ENCODE peak calls at places on chromosomes 13 and 19, in six cellular contexts. One of them, this sample, is unnamed.

GRCh38 chr13:27053235-27053884 is 118.3 kb downstream of the USP12 start:
- DNase-seq in HCT116: no peak
- DNase-seq in A549: no peak
- DNase-seq in NB4: peak; percentile 69
- DNase-seq in ovary: no peak
- DNase-seq in stomach: no peak
- DNase-seq in this sample: no peak

GRCh38 chr19:54391589-54392061 is 23.6 kb upstream of the TTYH1 start:
- DNase-seq in HCT116: no peak
- DNase-seq in A549: peak; percentile 41
- DNase-seq in NB4: no peak
- DNase-seq in ovary: no peak
- DNase-seq in stomach: no peak
- DNase-seq in this sample: no peak

GRCh38 chr13:106156468-106156867 is 379.0 kb downstream of the EFNB2 start:
- DNase-seq in HCT116: peak; percentile 78
- DNase-seq in A549: peak; percentile 57
- DNase-seq in NB4: no peak
- DNase-seq in ovary: no peak
- DNase-seq in stomach: no peak
- DNase-seq in this sample: peak; percentile 57

GRCh38 chr13:97724450-97724849 is 229.0 kb upstream of the IPO5 start:
- DNase-seq in HCT116: no peak
- DNase-seq in A549: no peak
- DNase-seq in NB4: no peak
- DNase-seq in ovary: no peak
- DNase-seq in stomach: no peak
- DNase-seq in this sample: no peak

GRCh38 chr19:3304871-3305423 is 61.4 kb upstream of the NFIC start:
- DNase-seq in HCT116: peak; percentile 56
- DNase-seq in A549: peak; percentile 72
- DNase-seq in NB4: peak; percentile 71
- DNase-seq in ovary: peak; percentile 84
- DNase-seq in stomach: peak; percentile 79
- DNase-seq in this sample: no peak

GRCh38 chr19:39379865-39380399 is 11.0 kb downstream of the PAF1 start:
- DNase-seq in HCT116: no peak
- DNase-seq in A549: no peak
- DNase-seq in NB4: no peak
- DNase-seq in ovary: no peak
- DNase-seq in stomach: no peak
- DNase-seq in this sample: no peak

GRCh38 chr19:50639121-50640112 is at the start of gene SYT3:
- DNase-seq in HCT116: no peak
- DNase-seq in A549: peak; percentile 55
- DNase-seq in NB4: peak; percentile 53
- DNase-seq in ovary: peak; percentile 28
- DNase-seq in stomach: peak; percentile 48
- DNase-seq in this sample: peak; percentile 93

GRCh38 chr13:40206241-40207109 is 460.0 kb downstream of the FOXO1 start:
- DNase-seq in HCT116: no peak
- DNase-seq in A549: no peak
- DNase-seq in NB4: peak; percentile 47
- DNase-seq in ovary: no peak
- DNase-seq in stomach: peak; percentile 46
- DNase-seq in this sample: no peak

GRCh38 chr13:38657191-38657590 is 29.7 kb upstream of the FREM2 start:
- DNase-seq in HCT116: no peak
- DNase-seq in A549: no peak
- DNase-seq in NB4: no peak
- DNase-seq in ovary: no peak
- DNase-seq in stomach: no peak
- DNase-seq in this sample: no peak

GRCh38 chr13:59261928-59262488 is 901.7 kb downstream of the DIAPH3 start:
- DNase-seq in HCT116: no peak
- DNase-seq in A549: peak; percentile 4
- DNase-seq in NB4: peak; percentile 46
- DNase-seq in ovary: no peak
- DNase-seq in stomach: no peak
- DNase-seq in this sample: no peak

GRCh38 chr13:30323524-30323923 is 16.2 kb upstream of the KATNAL1 start:
- DNase-seq in HCT116: no peak
- DNase-seq in A549: no peak
- DNase-seq in NB4: no peak
- DNase-seq in ovary: no peak
- DNase-seq in stomach: no peak
- DNase-seq in this sample: no peak

GRCh38 chr13:37029617-37030016 is 29.0 kb downstream of the EXOSC8 start:
- DNase-seq in HCT116: no peak
- DNase-seq in A549: no peak
- DNase-seq in NB4: no peak
- DNase-seq in ovary: no peak
- DNase-seq in stomach: no peak
- DNase-seq in this sample: no peak

GRCh38 chr19:48969276-48970138 is 4.4 kb downstream of the FTL start:
- DNase-seq in HCT116: no peak
- DNase-seq in A549: peak; percentile 86
- DNase-seq in NB4: peak; percentile 72
- DNase-seq in ovary: no peak
- DNase-seq in stomach: no peak
- DNase-seq in this sample: no peak

GRCh38 chr19:49339364-49340068 is 4.3 kb downstream of the CD37 start:
- DNase-seq in HCT116: no peak
- DNase-seq in A549: no peak
- DNase-seq in NB4: no peak
- DNase-seq in ovary: peak; percentile 90
- DNase-seq in stomach: peak; percentile 87
- DNase-seq in this sample: no peak

GRCh38 chr13:94776956-94777355 is 64.6 kb upstream of the SOX21 start:
- DNase-seq in HCT116: no peak
- DNase-seq in A549: no peak
- DNase-seq in NB4: no peak
- DNase-seq in ovary: no peak
- DNase-seq in stomach: no peak
- DNase-seq in this sample: no peak

GRCh38 chr19:46520616-46521015 is 24.9 kb upstream of the PNMA8B start:
- DNase-seq in HCT116: no peak
- DNase-seq in A549: no peak
- DNase-seq in NB4: peak; percentile 45
- DNase-seq in ovary: no peak
- DNase-seq in stomach: no peak
- DNase-seq in this sample: no peak

GRCh38 chr13:106721599-106721998 is 153.7 kb upstream of the ARGLU1 start:
- DNase-seq in HCT116: no peak
- DNase-seq in A549: no peak
- DNase-seq in NB4: no peak
- DNase-seq in ovary: no peak
- DNase-seq in stomach: no peak
- DNase-seq in this sample: no peak

GRCh38 chr19:5048091-5048726 is 79.3 kb downstream of the KDM4B start:
- DNase-seq in HCT116: no peak
- DNase-seq in A549: peak; percentile 86
- DNase-seq in NB4: peak; percentile 69
- DNase-seq in ovary: peak; percentile 87
- DNase-seq in stomach: peak; percentile 87
- DNase-seq in this sample: peak; percentile 88

GRCh38 chr19:45263013-45263412 is 11.9 kb downstream of the MARK4 start:
- DNase-seq in HCT116: no peak
- DNase-seq in A549: no peak
- DNase-seq in NB4: no peak
- DNase-seq in ovary: no peak
- DNase-seq in stomach: no peak
- DNase-seq in this sample: no peak

GRCh38 chr19:41376241-41376997 is at the start of gene TMEM91:
- DNase-seq in HCT116: no peak
- DNase-seq in A549: no peak
- DNase-seq in NB4: no peak
- DNase-seq in ovary: peak; percentile 56
- DNase-seq in stomach: peak; percentile 34
- DNase-seq in this sample: no peak

GRCh38 chr19:57587529-57587928 is 3.6 kb downstream of the ZIK1 start:
- DNase-seq in HCT116: no peak
- DNase-seq in A549: no peak
- DNase-seq in NB4: no peak
- DNase-seq in ovary: no peak
- DNase-seq in stomach: no peak
- DNase-seq in this sample: peak; percentile 97

GRCh38 chr13:82900453-82900852 is 981.8 kb downstream of the SLITRK1 start:
- DNase-seq in HCT116: no peak
- DNase-seq in A549: no peak
- DNase-seq in NB4: no peak
- DNase-seq in ovary: no peak
- DNase-seq in stomach: no peak
- DNase-seq in this sample: no peak

GRCh38 chr19:45166723-45167252 is 6.0 kb upstream of the NKPD1 start:
- DNase-seq in HCT116: no peak
- DNase-seq in A549: no peak
- DNase-seq in NB4: no peak
- DNase-seq in ovary: no peak
- DNase-seq in stomach: no peak
- DNase-seq in this sample: no peak

GRCh38 chr13:93805736-93806135 is 579.1 kb downstream of the GPC6 start:
- DNase-seq in HCT116: no peak
- DNase-seq in A549: no peak
- DNase-seq in NB4: no peak
- DNase-seq in ovary: no peak
- DNase-seq in stomach: no peak
- DNase-seq in this sample: no peak

DNA sequence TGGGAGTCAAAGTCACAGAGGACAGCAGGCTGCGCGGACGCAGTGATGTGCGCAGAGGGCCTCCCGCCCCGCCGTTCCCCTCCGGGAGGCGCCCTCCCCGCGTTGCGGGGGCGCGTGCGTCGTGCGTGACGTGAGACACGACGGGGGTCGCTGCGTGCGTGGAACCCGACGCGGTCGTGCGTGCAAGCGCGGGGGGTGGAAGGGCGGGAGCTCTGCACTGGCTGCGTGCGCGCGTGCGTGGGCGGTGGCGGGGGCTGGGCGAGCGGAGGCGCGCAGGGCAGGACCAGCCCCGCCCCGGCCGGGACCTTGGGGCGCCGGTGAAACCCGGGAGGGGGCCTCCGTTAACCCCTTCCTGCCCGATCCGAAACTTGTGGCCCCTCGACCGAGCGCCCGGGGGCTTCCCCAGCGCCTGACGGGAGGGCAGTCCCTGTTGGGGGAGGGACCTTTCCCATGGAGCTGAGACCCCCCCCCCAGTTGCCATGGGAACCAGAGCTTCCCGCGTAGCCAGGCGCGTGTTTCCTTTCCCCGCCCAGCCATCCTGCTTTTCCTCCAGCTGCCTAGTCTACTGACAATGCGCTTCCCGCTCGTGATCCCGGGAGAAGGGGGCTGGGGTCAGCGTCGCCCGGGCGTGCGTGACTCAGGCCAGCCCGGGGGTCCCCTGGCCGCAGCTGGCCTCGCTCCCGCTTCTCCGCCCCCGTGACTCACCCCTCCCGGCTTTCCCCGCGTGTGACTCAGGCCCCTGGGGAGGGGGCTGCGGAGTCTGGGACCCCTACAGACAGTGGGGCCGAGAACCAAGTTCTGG is 7.3 kb upstream of the HOOK2 start:
- DNase-seq in HCT116: no peak
- DNase-seq in A549: peak; percentile 81
- DNase-seq in NB4: peak; percentile 80
- DNase-seq in ovary: peak; percentile 96
- DNase-seq in stomach: peak; percentile 80
- DNase-seq in this sample: no peak
- TF ChIP-seq POLR2A in HCT116: no peak
- TF ChIP-seq POLR2A in A549: no peak
- TF ChIP-seq POLR2A in NB4: peak; percentile 16
- TF ChIP-seq POLR2A in ovary: peak; percentile 43
- TF ChIP-seq POLR2A in stomach: peak; percentile 8
- TF ChIP-seq POLR2A in this sample: peak; percentile 48

GRCh38 chr19:11611730-11612129 is 14.4 kb downstream of the ZNF627 start:
- DNase-seq in HCT116: no peak
- DNase-seq in A549: no peak
- DNase-seq in NB4: no peak
- DNase-seq in ovary: no peak
- DNase-seq in stomach: no peak
- DNase-seq in this sample: no peak

DNA sequence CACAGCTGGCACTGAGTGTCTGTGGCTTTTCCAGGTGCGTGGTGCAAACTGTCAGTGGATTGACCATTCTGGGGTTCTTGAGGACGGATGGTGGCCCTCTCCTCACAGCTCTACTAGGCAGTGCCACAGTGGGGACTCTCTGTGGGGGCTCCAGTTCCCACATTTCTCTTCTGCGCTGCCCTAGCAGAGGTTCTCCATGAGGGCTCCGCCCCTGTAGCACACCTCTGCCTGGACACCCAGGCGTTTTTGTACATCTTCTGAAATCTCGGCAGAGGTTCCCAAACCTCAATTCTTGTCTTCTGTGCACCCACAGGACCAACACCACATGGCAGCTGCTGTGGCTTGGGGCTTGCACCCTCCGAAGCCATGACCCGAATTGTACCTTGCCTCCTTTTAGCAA is 9.2 kb downstream of the ZNF627 start:
- DNase-seq in HCT116: no peak
- DNase-seq in A549: no peak
- DNase-seq in NB4: no peak
- DNase-seq in ovary: no peak
- DNase-seq in stomach: no peak
- DNase-seq in this sample: no peak
- TF ChIP-seq POLR2A in HCT116: no peak
- TF ChIP-seq POLR2A in A549: no peak
- TF ChIP-seq POLR2A in NB4: no peak
- TF ChIP-seq POLR2A in ovary: no peak
- TF ChIP-seq POLR2A in stomach: no peak
- TF ChIP-seq POLR2A in this sample: no peak

GRCh38 chr13:111506131-111506530 is 185.7 kb downstream of the TEX29 start:
- DNase-seq in HCT116: no peak
- DNase-seq in A549: no peak
- DNase-seq in NB4: no peak
- DNase-seq in ovary: no peak
- DNase-seq in stomach: peak; percentile 21
- DNase-seq in this sample: no peak
- TF ChIP-seq POLR2A in HCT116: no peak
- TF ChIP-seq POLR2A in A549: no peak
- TF ChIP-seq POLR2A in NB4: no peak
- TF ChIP-seq POLR2A in ovary: no peak
- TF ChIP-seq POLR2A in stomach: no peak
- TF ChIP-seq POLR2A in this sample: no peak

DNA sequence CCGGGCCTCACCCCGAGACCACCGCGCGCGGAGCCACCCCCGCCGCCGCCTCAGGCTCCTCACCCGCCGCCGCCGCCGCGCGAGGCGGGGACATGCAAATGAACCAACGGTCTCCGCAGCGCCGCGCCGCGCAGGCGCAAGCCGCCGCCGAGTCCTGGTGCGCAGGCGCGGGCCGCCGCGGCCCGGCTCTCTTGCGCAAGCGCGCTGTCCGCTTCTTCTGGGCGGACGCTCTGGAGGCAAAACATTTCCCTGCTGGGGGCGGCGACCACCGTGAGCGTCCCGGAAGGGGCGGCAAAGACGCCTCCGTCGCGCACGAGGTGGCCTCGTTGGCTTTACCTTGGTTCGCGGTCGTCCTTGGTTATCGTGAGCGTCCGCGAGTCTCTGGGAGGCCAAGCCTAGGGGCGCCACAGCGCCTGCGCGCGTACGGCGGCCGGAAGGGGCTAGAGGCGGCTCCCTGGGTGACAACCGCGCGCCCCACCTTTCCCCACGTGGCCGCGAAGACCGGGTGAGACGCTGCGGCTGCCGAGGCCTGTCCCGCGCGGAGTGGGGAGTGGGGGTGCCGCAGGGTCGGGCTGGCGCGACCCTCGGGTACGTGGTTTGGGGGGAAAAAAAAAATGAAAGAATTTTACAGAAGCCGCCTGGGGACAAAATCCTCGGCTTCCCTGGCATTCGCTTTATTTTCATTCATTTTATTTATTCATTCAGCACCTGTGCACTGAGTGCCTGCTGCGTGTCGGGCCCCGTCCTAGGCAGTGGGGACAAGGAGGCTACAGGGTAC is at the start of the genes ARMC6 and SUGP2:
- DNase-seq in HCT116: peak; percentile 71
- DNase-seq in A549: peak; percentile 88
- DNase-seq in NB4: peak; percentile 94
- DNase-seq in ovary: peak; percentile 92
- DNase-seq in stomach: peak; percentile 88
- DNase-seq in this sample: peak; percentile 93
- TF ChIP-seq POLR2A in HCT116: peak; percentile 60
- TF ChIP-seq POLR2A in A549: peak; percentile 23
- TF ChIP-seq POLR2A in NB4: peak; percentile 67
- TF ChIP-seq POLR2A in ovary: peak; percentile 53
- TF ChIP-seq POLR2A in stomach: no peak
- TF ChIP-seq POLR2A in this sample: peak; percentile 49

This sample was measured in H54.